ENCODE peak calls at places on chromosomes 6 and 20, in nine cellular contexts. One of them, this sample, is unnamed. For H3K4me1, the result is how much of the 10 kb centered on the place peaks cover.

GRCh38 chr20:36045373-36045714 is 77.0 kb downstream of the CNBD2 start:
- DNase-seq in left ventricle myocardium inferior: no peak
- DNase-seq in NT2/D1: no peak
- DNase-seq in uterus: no peak
- DNase-seq in hepatocyte: no peak
- DNase-seq in heart left ventricle: no peak
- DNase-seq in effector memory CD4-positive, alpha-beta T cell: no peak
- DNase-seq in adipocyte: no peak
- DNase-seq in heart right ventricle: no peak
- DNase-seq in this sample: no peak

GRCh38 chr20:61589055-61589385 is 337.0 kb downstream of the CDH4 start:
- DNase-seq in left ventricle myocardium inferior: no peak
- DNase-seq in NT2/D1: no peak
- DNase-seq in uterus: no peak
- DNase-seq in hepatocyte: no peak
- DNase-seq in heart left ventricle: no peak
- DNase-seq in effector memory CD4-positive, alpha-beta T cell: no peak
- DNase-seq in adipocyte: peak
- DNase-seq in heart right ventricle: no peak
- DNase-seq in this sample: no peak

GRCh38 chr6:7249946-7250643 is 62.9 kb downstream of the SSR1 start:
- DNase-seq in left ventricle myocardium inferior: no peak
- DNase-seq in NT2/D1: no peak
- DNase-seq in uterus: no peak
- DNase-seq in hepatocyte: no peak
- DNase-seq in heart left ventricle: no peak
- DNase-seq in effector memory CD4-positive, alpha-beta T cell: no peak
- DNase-seq in adipocyte: no peak
- DNase-seq in heart right ventricle: no peak
- DNase-seq in this sample: no peak

GRCh38 chr6:96626749-96627353 is 63.9 kb downstream of the FHL5 start:
- DNase-seq in left ventricle myocardium inferior: no peak
- DNase-seq in NT2/D1: no peak
- DNase-seq in uterus: no peak
- DNase-seq in hepatocyte: peak
- DNase-seq in heart left ventricle: no peak
- DNase-seq in effector memory CD4-positive, alpha-beta T cell: no peak
- DNase-seq in adipocyte: peak
- DNase-seq in heart right ventricle: no peak
- DNase-seq in this sample: no peak

GRCh38 chr6:6512711-6513110 is 75.8 kb upstream of the LY86 start:
- DNase-seq in left ventricle myocardium inferior: no peak
- DNase-seq in NT2/D1: no peak
- DNase-seq in uterus: no peak
- DNase-seq in hepatocyte: no peak
- DNase-seq in heart left ventricle: no peak
- DNase-seq in effector memory CD4-positive, alpha-beta T cell: no peak
- DNase-seq in adipocyte: no peak
- DNase-seq in heart right ventricle: no peak
- DNase-seq in this sample: no peak

GRCh38 chr6:25085761-25086160 is 150.0 kb upstream of the RIPOR2 start:
- DNase-seq in left ventricle myocardium inferior: no peak
- DNase-seq in NT2/D1: no peak
- DNase-seq in uterus: no peak
- DNase-seq in hepatocyte: no peak
- DNase-seq in heart left ventricle: no peak
- DNase-seq in effector memory CD4-positive, alpha-beta T cell: no peak
- DNase-seq in adipocyte: no peak
- DNase-seq in heart right ventricle: peak
- DNase-seq in this sample: no peak

GRCh38 chr20:63115651-63116411 is 100.1 kb downstream of the YTHDF1 start:
- DNase-seq in left ventricle myocardium inferior: no peak
- DNase-seq in NT2/D1: no peak
- DNase-seq in uterus: no peak
- DNase-seq in hepatocyte: no peak
- DNase-seq in heart left ventricle: peak
- DNase-seq in effector memory CD4-positive, alpha-beta T cell: no peak
- DNase-seq in adipocyte: no peak
- DNase-seq in heart right ventricle: no peak
- DNase-seq in this sample: no peak

GRCh38 chr6:34484899-34485298 is 19.0 kb downstream of the PACSIN1 start:
- DNase-seq in left ventricle myocardium inferior: no peak
- DNase-seq in NT2/D1: no peak
- DNase-seq in uterus: no peak
- DNase-seq in hepatocyte: peak
- DNase-seq in heart left ventricle: no peak
- DNase-seq in effector memory CD4-positive, alpha-beta T cell: peak
- DNase-seq in adipocyte: no peak
- DNase-seq in heart right ventricle: no peak
- DNase-seq in this sample: no peak

GRCh38 chr20:39117486-39117885 is 155.3 kb downstream of the DHX35 start:
- DNase-seq in left ventricle myocardium inferior: no peak
- DNase-seq in NT2/D1: no peak
- DNase-seq in uterus: no peak
- DNase-seq in hepatocyte: peak
- DNase-seq in heart left ventricle: no peak
- DNase-seq in effector memory CD4-positive, alpha-beta T cell: no peak
- DNase-seq in adipocyte: peak
- DNase-seq in heart right ventricle: no peak
- DNase-seq in this sample: no peak

GRCh38 chr6:17656092-17656491 is 50.6 kb downstream of the NUP153 start:
- DNase-seq in left ventricle myocardium inferior: no peak
- DNase-seq in NT2/D1: no peak
- DNase-seq in uterus: no peak
- DNase-seq in hepatocyte: peak
- DNase-seq in heart left ventricle: no peak
- DNase-seq in effector memory CD4-positive, alpha-beta T cell: no peak
- DNase-seq in adipocyte: peak
- DNase-seq in heart right ventricle: no peak
- DNase-seq in this sample: no peak

GRCh38 chr6:32083812-32084768 is 25.0 kb downstream of the TNXB start:
- DNase-seq in left ventricle myocardium inferior: no peak
- DNase-seq in NT2/D1: no peak
- DNase-seq in uterus: no peak
- DNase-seq in hepatocyte: no peak
- DNase-seq in heart left ventricle: no peak
- DNase-seq in effector memory CD4-positive, alpha-beta T cell: no peak
- DNase-seq in adipocyte: no peak
- DNase-seq in heart right ventricle: no peak
- DNase-seq in this sample: no peak
- H3K4me1 ChIP-seq in left ventricle myocardium inferior: under half
- H3K4me1 ChIP-seq in NT2/D1: under half
- H3K4me1 ChIP-seq in uterus: under half
- H3K4me1 ChIP-seq in hepatocyte: under half
- H3K4me1 ChIP-seq in heart left ventricle: under half
- H3K4me1 ChIP-seq in effector memory CD4-positive, alpha-beta T cell: under half
- H3K4me1 ChIP-seq in adipocyte: half or more
- H3K4me1 ChIP-seq in heart right ventricle: under half
- H3K4me1 ChIP-seq in this sample: under half

GRCh38 chr6:149964243-149965190 is 774 bp downstream of the ULBP1 start:
- DNase-seq in left ventricle myocardium inferior: no peak
- DNase-seq in NT2/D1: no peak
- DNase-seq in uterus: no peak
- DNase-seq in hepatocyte: no peak
- DNase-seq in heart left ventricle: no peak
- DNase-seq in effector memory CD4-positive, alpha-beta T cell: no peak
- DNase-seq in adipocyte: peak
- DNase-seq in heart right ventricle: no peak
- DNase-seq in this sample: no peak

GRCh38 chr6:149962461-149963211 is 1.1 kb upstream of the ULBP1 start:
- DNase-seq in left ventricle myocardium inferior: no peak
- DNase-seq in NT2/D1: no peak
- DNase-seq in uterus: no peak
- DNase-seq in hepatocyte: no peak
- DNase-seq in heart left ventricle: no peak
- DNase-seq in effector memory CD4-positive, alpha-beta T cell: no peak
- DNase-seq in adipocyte: no peak
- DNase-seq in heart right ventricle: no peak
- DNase-seq in this sample: no peak

GRCh38 chr6:149963462-149964242 is at the start of gene ULBP1:
- DNase-seq in left ventricle myocardium inferior: peak
- DNase-seq in NT2/D1: peak
- DNase-seq in uterus: peak
- DNase-seq in hepatocyte: peak
- DNase-seq in heart left ventricle: peak
- DNase-seq in effector memory CD4-positive, alpha-beta T cell: peak
- DNase-seq in adipocyte: peak
- DNase-seq in heart right ventricle: peak
- DNase-seq in this sample: peak

GRCh38 chr6:149961728-149962425 is 1.9 kb upstream of the ULBP1 start:
- DNase-seq in left ventricle myocardium inferior: no peak
- DNase-seq in NT2/D1: no peak
- DNase-seq in uterus: no peak
- DNase-seq in hepatocyte: no peak
- DNase-seq in heart left ventricle: no peak
- DNase-seq in effector memory CD4-positive, alpha-beta T cell: no peak
- DNase-seq in adipocyte: no peak
- DNase-seq in heart right ventricle: no peak
- DNase-seq in this sample: no peak

DNA sequence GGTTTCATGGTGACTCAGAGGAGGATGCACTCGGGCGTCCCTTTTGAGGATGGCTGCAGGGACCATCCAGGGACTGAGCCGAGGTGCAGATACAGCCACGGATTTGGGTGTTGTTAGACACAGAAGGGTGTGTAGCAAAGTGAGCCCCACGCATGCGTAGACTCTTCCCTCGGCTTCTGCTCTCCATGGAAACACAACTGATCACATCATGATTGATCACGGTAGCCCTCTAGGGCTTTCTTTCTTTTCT is 606 bp upstream of the ULBP1 start:
- DNase-seq in left ventricle myocardium inferior: no peak
- DNase-seq in NT2/D1: no peak
- DNase-seq in uterus: no peak
- DNase-seq in hepatocyte: no peak
- DNase-seq in heart left ventricle: no peak
- DNase-seq in effector memory CD4-positive, alpha-beta T cell: peak
- DNase-seq in adipocyte: peak
- DNase-seq in heart right ventricle: no peak
- DNase-seq in this sample: no peak
- H3K4me3 ChIP-seq in left ventricle myocardium inferior: peak
- H3K4me3 ChIP-seq in NT2/D1: peak
- H3K4me3 ChIP-seq in uterus: no peak
- H3K4me3 ChIP-seq in hepatocyte: peak
- H3K4me3 ChIP-seq in heart left ventricle: peak
- H3K4me3 ChIP-seq in effector memory CD4-positive, alpha-beta T cell: peak
- H3K4me3 ChIP-seq in adipocyte: peak
- H3K4me3 ChIP-seq in heart right ventricle: peak
- H3K4me3 ChIP-seq in this sample: no peak

GRCh38 chr20:10626896-10627295 is 46.9 kb downstream of the JAG1 start:
- DNase-seq in left ventricle myocardium inferior: no peak
- DNase-seq in NT2/D1: no peak
- DNase-seq in uterus: no peak
- DNase-seq in hepatocyte: no peak
- DNase-seq in heart left ventricle: no peak
- DNase-seq in effector memory CD4-positive, alpha-beta T cell: no peak
- DNase-seq in adipocyte: peak
- DNase-seq in heart right ventricle: no peak
- DNase-seq in this sample: no peak

GRCh38 chr20:10634190-10634589 is 39.6 kb downstream of the JAG1 start:
- DNase-seq in left ventricle myocardium inferior: no peak
- DNase-seq in NT2/D1: no peak
- DNase-seq in uterus: no peak
- DNase-seq in hepatocyte: no peak
- DNase-seq in heart left ventricle: no peak
- DNase-seq in effector memory CD4-positive, alpha-beta T cell: no peak
- DNase-seq in adipocyte: no peak
- DNase-seq in heart right ventricle: no peak
- DNase-seq in this sample: no peak

GRCh38 chr20:10633708-10634107 is 40.1 kb downstream of the JAG1 start:
- DNase-seq in left ventricle myocardium inferior: no peak
- DNase-seq in NT2/D1: no peak
- DNase-seq in uterus: no peak
- DNase-seq in hepatocyte: no peak
- DNase-seq in heart left ventricle: no peak
- DNase-seq in effector memory CD4-positive, alpha-beta T cell: no peak
- DNase-seq in adipocyte: no peak
- DNase-seq in heart right ventricle: no peak
- DNase-seq in this sample: no peak

GRCh38 chr20:10632681-10633509 is 40.9 kb downstream of the JAG1 start:
- DNase-seq in left ventricle myocardium inferior: no peak
- DNase-seq in NT2/D1: no peak
- DNase-seq in uterus: no peak
- DNase-seq in hepatocyte: no peak
- DNase-seq in heart left ventricle: no peak
- DNase-seq in effector memory CD4-positive, alpha-beta T cell: no peak
- DNase-seq in adipocyte: no peak
- DNase-seq in heart right ventricle: no peak
- DNase-seq in this sample: no peak

GRCh38 chr20:10629946-10630345 is 43.9 kb downstream of the JAG1 start:
- DNase-seq in left ventricle myocardium inferior: no peak
- DNase-seq in NT2/D1: no peak
- DNase-seq in uterus: no peak
- DNase-seq in hepatocyte: no peak
- DNase-seq in heart left ventricle: no peak
- DNase-seq in effector memory CD4-positive, alpha-beta T cell: no peak
- DNase-seq in adipocyte: no peak
- DNase-seq in heart right ventricle: no peak
- DNase-seq in this sample: no peak
- H3K4me1 ChIP-seq in left ventricle myocardium inferior: under half
- H3K4me1 ChIP-seq in NT2/D1: under half
- H3K4me1 ChIP-seq in uterus: under half
- H3K4me1 ChIP-seq in hepatocyte: under half
- H3K4me1 ChIP-seq in heart left ventricle: under half
- H3K4me1 ChIP-seq in effector memory CD4-positive, alpha-beta T cell: under half
- H3K4me1 ChIP-seq in adipocyte: under half
- H3K4me1 ChIP-seq in heart right ventricle: under half
- H3K4me1 ChIP-seq in this sample: under half

GRCh38 chr6:167827588-167828324 is 1.0 kb downstream of the AFDN start:
- DNase-seq in left ventricle myocardium inferior: peak
- DNase-seq in NT2/D1: no peak
- DNase-seq in uterus: peak
- DNase-seq in hepatocyte: peak
- DNase-seq in heart left ventricle: peak
- DNase-seq in effector memory CD4-positive, alpha-beta T cell: no peak
- DNase-seq in adipocyte: peak
- DNase-seq in heart right ventricle: peak
- DNase-seq in this sample: peak

GRCh38 chr6:167827062-167827587 is 414 bp downstream of the AFDN start:
- DNase-seq in left ventricle myocardium inferior: peak
- DNase-seq in NT2/D1: no peak
- DNase-seq in uterus: peak
- DNase-seq in hepatocyte: no peak
- DNase-seq in heart left ventricle: peak
- DNase-seq in effector memory CD4-positive, alpha-beta T cell: no peak
- DNase-seq in adipocyte: no peak
- DNase-seq in heart right ventricle: peak
- DNase-seq in this sample: peak

GRCh38 chr6:167828325-167828956 is 1.7 kb downstream of the AFDN start:
- DNase-seq in left ventricle myocardium inferior: no peak
- DNase-seq in NT2/D1: no peak
- DNase-seq in uterus: no peak
- DNase-seq in hepatocyte: no peak
- DNase-seq in heart left ventricle: no peak
- DNase-seq in effector memory CD4-positive, alpha-beta T cell: no peak
- DNase-seq in adipocyte: no peak
- DNase-seq in heart right ventricle: no peak
- DNase-seq in this sample: no peak

GRCh38 chr6:167831281-167831680 is 4.6 kb downstream of the AFDN start:
- DNase-seq in left ventricle myocardium inferior: no peak
- DNase-seq in NT2/D1: no peak
- DNase-seq in uterus: no peak
- DNase-seq in hepatocyte: no peak
- DNase-seq in heart left ventricle: no peak
- DNase-seq in effector memory CD4-positive, alpha-beta T cell: no peak
- DNase-seq in adipocyte: no peak
- DNase-seq in heart right ventricle: no peak
- DNase-seq in this sample: no peak

GRCh38 chr6:167829513-167829912 is 2.8 kb downstream of the AFDN start:
- DNase-seq in left ventricle myocardium inferior: no peak
- DNase-seq in NT2/D1: no peak
- DNase-seq in uterus: no peak
- DNase-seq in hepatocyte: no peak
- DNase-seq in heart left ventricle: no peak
- DNase-seq in effector memory CD4-positive, alpha-beta T cell: no peak
- DNase-seq in adipocyte: no peak
- DNase-seq in heart right ventricle: no peak
- DNase-seq in this sample: no peak
- H3K4me3 ChIP-seq in left ventricle myocardium inferior: no peak
- H3K4me3 ChIP-seq in NT2/D1: no peak
- H3K4me3 ChIP-seq in uterus: no peak
- H3K4me3 ChIP-seq in hepatocyte: peak
- H3K4me3 ChIP-seq in heart left ventricle: no peak
- H3K4me3 ChIP-seq in effector memory CD4-positive, alpha-beta T cell: no peak
- H3K4me3 ChIP-seq in adipocyte: no peak
- H3K4me3 ChIP-seq in heart right ventricle: no peak
- H3K4me3 ChIP-seq in this sample: no peak

This sample was measured in adrenal gland.